ENCODE peak calls at places on chromosomes 5 and 9, in eight cellular contexts. One of them, this sample, is unnamed.

GRCh38 chr9:87194471-87194870 is 247.2 kb upstream of the GAS1 start:
- DNase-seq in activated CD8-positive, alpha-beta memory T cell treated with anti-CD3 and anti-CD28 coated beads for 48 hours: no peak
- DNase-seq in T-cell: no peak
- DNase-seq in stimulated activated CD4-positive, alpha-beta T cell treated with anti-CD3 and anti-CD28 coated beads, Interleukin-1b, Interleukin-23, amount 100 ng/mL, for 24 hours: no peak
- DNase-seq in T-helper 17 cell: no peak
- DNase-seq in NAMALWA: no peak
- DNase-seq in stimulated activated CD8-positive, alpha-beta memory T cell treated with anti-CD3 and anti-CD28 coated beads, Interleukin-4, amount 100 ng/mL, for 1 hour: no peak
- DNase-seq in activated T-helper 9 cell treated with anti-CD3 and anti-CD28 coated beads, Interleukin-2, amount 50 U/mL, for 16 hours: no peak
- DNase-seq in this sample: no peak

GRCh38 chr5:147393866-147394265 is 116.0 kb downstream of the DPYSL3 start:
- DNase-seq in activated CD8-positive, alpha-beta memory T cell treated with anti-CD3 and anti-CD28 coated beads for 48 hours: no peak
- DNase-seq in T-cell: no peak
- DNase-seq in stimulated activated CD4-positive, alpha-beta T cell treated with anti-CD3 and anti-CD28 coated beads, Interleukin-1b, Interleukin-23, amount 100 ng/mL, for 24 hours: no peak
- DNase-seq in T-helper 17 cell: no peak
- DNase-seq in NAMALWA: no peak
- DNase-seq in stimulated activated CD8-positive, alpha-beta memory T cell treated with anti-CD3 and anti-CD28 coated beads, Interleukin-4, amount 100 ng/mL, for 1 hour: no peak
- DNase-seq in activated T-helper 9 cell treated with anti-CD3 and anti-CD28 coated beads, Interleukin-2, amount 50 U/mL, for 16 hours: no peak
- DNase-seq in this sample: no peak

GRCh38 chr5:67215592-67216471 is 19.2 kb upstream of the CD180 start:
- DNase-seq in activated CD8-positive, alpha-beta memory T cell treated with anti-CD3 and anti-CD28 coated beads for 48 hours: peak; percentile 13
- DNase-seq in T-cell: peak; percentile 66
- DNase-seq in stimulated activated CD4-positive, alpha-beta T cell treated with anti-CD3 and anti-CD28 coated beads, Interleukin-1b, Interleukin-23, amount 100 ng/mL, for 24 hours: no peak
- DNase-seq in T-helper 17 cell: peak; percentile 57
- DNase-seq in NAMALWA: peak; percentile 93
- DNase-seq in stimulated activated CD8-positive, alpha-beta memory T cell treated with anti-CD3 and anti-CD28 coated beads, Interleukin-4, amount 100 ng/mL, for 1 hour: peak; percentile 36
- DNase-seq in activated T-helper 9 cell treated with anti-CD3 and anti-CD28 coated beads, Interleukin-2, amount 50 U/mL, for 16 hours: peak; percentile 25
- DNase-seq in this sample: peak; percentile 82

GRCh38 chr5:139955053-139955605 is 88.0 kb downstream of the NRG2 start:
- DNase-seq in activated CD8-positive, alpha-beta memory T cell treated with anti-CD3 and anti-CD28 coated beads for 48 hours: no peak
- DNase-seq in T-cell: no peak
- DNase-seq in stimulated activated CD4-positive, alpha-beta T cell treated with anti-CD3 and anti-CD28 coated beads, Interleukin-1b, Interleukin-23, amount 100 ng/mL, for 24 hours: no peak
- DNase-seq in T-helper 17 cell: no peak
- DNase-seq in NAMALWA: no peak
- DNase-seq in stimulated activated CD8-positive, alpha-beta memory T cell treated with anti-CD3 and anti-CD28 coated beads, Interleukin-4, amount 100 ng/mL, for 1 hour: no peak
- DNase-seq in activated T-helper 9 cell treated with anti-CD3 and anti-CD28 coated beads, Interleukin-2, amount 50 U/mL, for 16 hours: no peak
- DNase-seq in this sample: no peak

GRCh38 chr9:136536721-136537241 is 9.1 kb downstream of the NOTCH1 start:
- DNase-seq in activated CD8-positive, alpha-beta memory T cell treated with anti-CD3 and anti-CD28 coated beads for 48 hours: no peak
- DNase-seq in T-cell: no peak
- DNase-seq in stimulated activated CD4-positive, alpha-beta T cell treated with anti-CD3 and anti-CD28 coated beads, Interleukin-1b, Interleukin-23, amount 100 ng/mL, for 24 hours: no peak
- DNase-seq in T-helper 17 cell: no peak
- DNase-seq in NAMALWA: no peak
- DNase-seq in stimulated activated CD8-positive, alpha-beta memory T cell treated with anti-CD3 and anti-CD28 coated beads, Interleukin-4, amount 100 ng/mL, for 1 hour: no peak
- DNase-seq in activated T-helper 9 cell treated with anti-CD3 and anti-CD28 coated beads, Interleukin-2, amount 50 U/mL, for 16 hours: no peak
- DNase-seq in this sample: no peak

GRCh38 chr5:179243333-179243732 is 101.9 kb downstream of the ADAMTS2 start:
- DNase-seq in activated CD8-positive, alpha-beta memory T cell treated with anti-CD3 and anti-CD28 coated beads for 48 hours: no peak
- DNase-seq in T-cell: no peak
- DNase-seq in stimulated activated CD4-positive, alpha-beta T cell treated with anti-CD3 and anti-CD28 coated beads, Interleukin-1b, Interleukin-23, amount 100 ng/mL, for 24 hours: no peak
- DNase-seq in T-helper 17 cell: no peak
- DNase-seq in NAMALWA: no peak
- DNase-seq in stimulated activated CD8-positive, alpha-beta memory T cell treated with anti-CD3 and anti-CD28 coated beads, Interleukin-4, amount 100 ng/mL, for 1 hour: no peak
- DNase-seq in activated T-helper 9 cell treated with anti-CD3 and anti-CD28 coated beads, Interleukin-2, amount 50 U/mL, for 16 hours: no peak
- DNase-seq in this sample: no peak

GRCh38 chr9:96620832-96621269 is 1.2 kb upstream of the CDC14B start:
- DNase-seq in activated CD8-positive, alpha-beta memory T cell treated with anti-CD3 and anti-CD28 coated beads for 48 hours: no peak
- DNase-seq in T-cell: no peak
- DNase-seq in stimulated activated CD4-positive, alpha-beta T cell treated with anti-CD3 and anti-CD28 coated beads, Interleukin-1b, Interleukin-23, amount 100 ng/mL, for 24 hours: no peak
- DNase-seq in T-helper 17 cell: no peak
- DNase-seq in NAMALWA: no peak
- DNase-seq in stimulated activated CD8-positive, alpha-beta memory T cell treated with anti-CD3 and anti-CD28 coated beads, Interleukin-4, amount 100 ng/mL, for 1 hour: no peak
- DNase-seq in activated T-helper 9 cell treated with anti-CD3 and anti-CD28 coated beads, Interleukin-2, amount 50 U/mL, for 16 hours: no peak
- DNase-seq in this sample: no peak

GRCh38 chr9:34995288-34996060 is 5.9 kb downstream of the DNAJB5 start:
- DNase-seq in activated CD8-positive, alpha-beta memory T cell treated with anti-CD3 and anti-CD28 coated beads for 48 hours: no peak
- DNase-seq in T-cell: no peak
- DNase-seq in stimulated activated CD4-positive, alpha-beta T cell treated with anti-CD3 and anti-CD28 coated beads, Interleukin-1b, Interleukin-23, amount 100 ng/mL, for 24 hours: no peak
- DNase-seq in T-helper 17 cell: no peak
- DNase-seq in NAMALWA: no peak
- DNase-seq in stimulated activated CD8-positive, alpha-beta memory T cell treated with anti-CD3 and anti-CD28 coated beads, Interleukin-4, amount 100 ng/mL, for 1 hour: no peak
- DNase-seq in activated T-helper 9 cell treated with anti-CD3 and anti-CD28 coated beads, Interleukin-2, amount 50 U/mL, for 16 hours: no peak
- DNase-seq in this sample: no peak

GRCh38 chr9:5886114-5886939 is 4.4 kb upstream of the MLANA start:
- DNase-seq in activated CD8-positive, alpha-beta memory T cell treated with anti-CD3 and anti-CD28 coated beads for 48 hours: peak; percentile 49
- DNase-seq in T-cell: peak; percentile 52
- DNase-seq in stimulated activated CD4-positive, alpha-beta T cell treated with anti-CD3 and anti-CD28 coated beads, Interleukin-1b, Interleukin-23, amount 100 ng/mL, for 24 hours: peak; percentile 70
- DNase-seq in T-helper 17 cell: peak; percentile 71
- DNase-seq in NAMALWA: peak; percentile 83
- DNase-seq in stimulated activated CD8-positive, alpha-beta memory T cell treated with anti-CD3 and anti-CD28 coated beads, Interleukin-4, amount 100 ng/mL, for 1 hour: peak; percentile 60
- DNase-seq in activated T-helper 9 cell treated with anti-CD3 and anti-CD28 coated beads, Interleukin-2, amount 50 U/mL, for 16 hours: peak; percentile 66
- DNase-seq in this sample: peak; percentile 92

GRCh38 chr9:76717611-76718010 is 46.6 kb upstream of the PCA3 start:
- DNase-seq in activated CD8-positive, alpha-beta memory T cell treated with anti-CD3 and anti-CD28 coated beads for 48 hours: no peak
- DNase-seq in T-cell: no peak
- DNase-seq in stimulated activated CD4-positive, alpha-beta T cell treated with anti-CD3 and anti-CD28 coated beads, Interleukin-1b, Interleukin-23, amount 100 ng/mL, for 24 hours: no peak
- DNase-seq in T-helper 17 cell: no peak
- DNase-seq in NAMALWA: no peak
- DNase-seq in stimulated activated CD8-positive, alpha-beta memory T cell treated with anti-CD3 and anti-CD28 coated beads, Interleukin-4, amount 100 ng/mL, for 1 hour: no peak
- DNase-seq in activated T-helper 9 cell treated with anti-CD3 and anti-CD28 coated beads, Interleukin-2, amount 50 U/mL, for 16 hours: no peak
- DNase-seq in this sample: no peak

GRCh38 chr9:127183814-127184582 is 61.6 kb upstream of the ANGPTL2 start:
- DNase-seq in activated CD8-positive, alpha-beta memory T cell treated with anti-CD3 and anti-CD28 coated beads for 48 hours: no peak
- DNase-seq in T-cell: no peak
- DNase-seq in stimulated activated CD4-positive, alpha-beta T cell treated with anti-CD3 and anti-CD28 coated beads, Interleukin-1b, Interleukin-23, amount 100 ng/mL, for 24 hours: no peak
- DNase-seq in T-helper 17 cell: no peak
- DNase-seq in NAMALWA: no peak
- DNase-seq in stimulated activated CD8-positive, alpha-beta memory T cell treated with anti-CD3 and anti-CD28 coated beads, Interleukin-4, amount 100 ng/mL, for 1 hour: no peak
- DNase-seq in activated T-helper 9 cell treated with anti-CD3 and anti-CD28 coated beads, Interleukin-2, amount 50 U/mL, for 16 hours: no peak
- DNase-seq in this sample: no peak

This sample was measured in activated naive CD4-positive, alpha-beta T cell treated with anti-CD3 and anti-CD28 coated beads for 36 hours.